ENCODE peak calls at places on chromosome 1, in four cellular contexts. G is CD8-positive, alpha-beta memory T cell; D is neuronal stem cell; Z is sigmoid colon. T is an unnamed sample.

GRCh38 chr1:151036356-151036755 is at the start of gene BNIPL:
- DNase-seq in G (no peak), D (no peak), Z (no peak), T (no peak)

GRCh38 chr1:241275981-241276380 is 81.0 kb downstream of the RGS7 start:
- DNase-seq in G (no peak), D (no peak), Z (no peak), T (no peak)

GRCh38 chr1:51736702-51737101 is 119.8 kb downstream of the OSBPL9 start:
- DNase-seq in G (no peak), D (no peak), Z (no peak), T (no peak)

GRCh38 chr1:234495231-234495990 is 16.4 kb upstream of the TARBP1 start:
- DNase-seq in G (no peak), D (no peak), Z (no peak), T (peak; percentile 78)

GRCh38 chr1:39086386-39087108 is 60.4 kb downstream of the NDUFS5 start:
- DNase-seq in G (no peak), D (no peak), Z (no peak), T (no peak)

GRCh38 chr1:209742409-209743144 is 13.3 kb upstream of the TRAF3IP3 start:
- DNase-seq in G (no peak), D (no peak), Z (no peak), T (no peak)

GRCh38 chr1:245453556-245453955 is 298.8 kb downstream of the KIF26B start:
- DNase-seq in G (no peak), D (no peak), Z (no peak), T (no peak)

GRCh38 chr1:156579472-156579871 is at the start of gene TTC24:
- DNase-seq in G (no peak), D (no peak), Z (peak; percentile 6), T (no peak)

GRCh38 chr1:205447457-205448415 is 8.1 kb downstream of the BLACAT1 start:
- DNase-seq in G (no peak), D (no peak), Z (no peak), T (no peak)

GRCh38 chr1:206575894-206576737 is 36.1 kb downstream of the EIF2D start:
- DNase-seq in G (no peak), D (no peak), Z (no peak), T (no peak)

GRCh38 chr1:91527781-91528180 is 27.1 kb downstream of the CDC7 start:
- DNase-seq in G (no peak), D (no peak), Z (no peak), T (no peak)

GRCh38 chr1:67825596-67825995 is 7.7 kb downstream of the GNG12 start:
- DNase-seq in G (no peak), D (no peak), Z (no peak), T (no peak)

GRCh38 chr1:67827688-67828087 is 5.6 kb downstream of the GNG12 start:
- DNase-seq in G (no peak), D (no peak), Z (no peak), T (no peak)

GRCh38 chr1:67824771-67825170 is 8.5 kb downstream of the GNG12 start:
- DNase-seq in G (no peak), D (no peak), Z (no peak), T (no peak)

GRCh38 chr1:67821263-67821662 is 12.0 kb downstream of the GNG12 start:
- DNase-seq in G (no peak), D (no peak), Z (no peak), T (no peak)

GRCh38 chr1:67823645-67824044 is 9.6 kb downstream of the GNG12 start:
- DNase-seq in G (no peak), D (no peak), Z (no peak), T (no peak)
- H3K4me3 ChIP-seq in G (no peak overlapping the region), D (no peak overlapping the region), Z (no peak overlapping the region), T (no peak overlapping the region)

GRCh38 chr1:29077155-29077554 is 46.5 kb downstream of the TMEM200B start:
- DNase-seq in G (no peak), D (no peak), Z (no peak), T (no peak)

GRCh38 chr1:29083318-29084195 is 40.1 kb downstream of the TMEM200B start:
- DNase-seq in G (no peak), D (no peak), Z (no peak), T (peak; percentile 70)

GRCh38 chr1:29082519-29082918 is 41.2 kb downstream of the TMEM200B start:
- DNase-seq in G (no peak), D (no peak), Z (no peak), T (no peak)

GRCh38 chr1:29084196-29084521 is 39.5 kb downstream of the TMEM200B start:
- DNase-seq in G (no peak), D (no peak), Z (no peak), T (no peak)

DNA sequence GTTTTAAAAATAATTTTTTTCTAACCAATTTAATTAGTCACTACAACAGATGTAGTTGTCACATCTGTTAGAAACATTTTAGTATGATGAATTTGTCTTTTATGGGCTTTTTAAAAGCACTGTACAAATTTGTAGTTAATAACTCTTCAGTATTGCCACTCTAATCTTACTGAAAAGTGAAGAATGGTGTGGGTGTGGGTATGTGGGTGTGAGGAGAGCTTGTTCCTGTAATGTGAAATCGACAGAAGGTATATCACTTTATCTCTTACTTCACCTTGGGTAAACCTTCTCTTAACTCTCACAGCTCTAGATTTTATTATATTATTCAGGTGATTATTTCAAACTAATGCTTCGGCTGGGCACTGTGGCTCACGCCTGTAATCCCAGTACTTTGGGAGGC is 42.5 kb downstream of the TMEM200B start:
- DNase-seq in G (no peak), D (no peak), Z (no peak), T (no peak)
- H3K4me3 ChIP-seq in G (no peak overlapping the region), D (no peak overlapping the region), Z (no peak overlapping the region), T (no peak overlapping the region)

DNA sequence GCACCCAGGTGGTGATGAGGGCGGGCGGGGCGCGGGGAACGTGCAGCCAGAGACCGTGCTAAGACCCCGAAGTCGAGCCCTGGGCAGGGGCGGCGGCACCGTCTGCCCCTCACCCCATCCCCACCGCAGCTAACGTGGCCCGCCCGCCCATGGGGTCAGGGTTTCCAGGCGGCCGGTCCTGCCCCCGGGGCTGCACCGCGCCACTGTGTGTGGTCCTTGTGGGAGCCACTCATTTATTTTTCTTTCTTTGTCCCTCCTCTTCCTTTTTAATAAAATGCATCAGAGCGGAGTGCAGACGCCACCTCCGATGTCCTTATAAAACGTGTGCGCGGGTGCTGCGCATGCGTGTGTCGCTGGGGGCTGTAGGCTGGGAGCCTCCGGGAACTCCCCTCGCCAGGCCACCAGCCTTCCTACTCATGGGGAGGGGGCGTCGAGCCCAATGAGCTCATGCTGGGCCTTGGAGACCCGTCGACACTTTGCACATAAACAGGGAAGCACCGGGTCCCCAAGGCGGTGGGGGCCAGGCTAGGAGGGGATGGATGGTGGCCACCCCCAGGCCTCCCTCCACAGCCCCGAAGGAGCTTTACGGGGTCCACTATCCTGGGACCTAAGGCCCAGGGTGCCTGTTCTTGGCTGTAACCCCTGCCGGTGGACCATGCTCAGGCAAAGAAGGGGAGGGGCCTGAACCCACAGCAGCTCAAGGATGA is 59.9 kb downstream of the WNT9A start:
- DNase-seq in G (no peak), D (peak; percentile 52), Z (peak; percentile 93), T (no peak)
- H3K4me3 ChIP-seq in G (no peak overlapping the region), D (peak overlapping the region; percentile 56), Z (peak overlapping the region; percentile 60), T (no peak overlapping the region)

DNA sequence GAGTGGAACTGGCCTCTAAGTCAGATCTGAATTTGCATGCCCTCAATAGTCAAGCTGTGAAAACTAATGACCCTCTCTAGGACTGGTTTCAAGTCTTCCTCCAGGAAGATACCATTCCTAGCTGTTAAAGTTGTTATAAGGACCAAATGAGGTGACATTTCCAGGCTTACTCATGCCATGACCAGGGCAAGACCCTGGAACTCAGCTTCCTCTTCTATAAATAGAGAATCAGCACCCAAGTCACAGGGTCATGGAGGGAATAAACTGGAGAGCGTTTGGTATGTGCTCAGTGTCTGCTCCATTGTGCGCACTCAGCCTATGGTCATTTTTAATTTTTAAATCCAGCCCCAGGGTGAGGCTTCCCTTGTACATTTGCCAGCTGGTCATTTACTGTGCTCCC is 2.5 kb downstream of the S100A9 start:
- DNase-seq in G (no peak), D (no peak), Z (no peak), T (no peak)
- H3K4me3 ChIP-seq in G (no peak overlapping the region), D (no peak overlapping the region), Z (no peak overlapping the region), T (no peak overlapping the region)

GRCh38 chr1:100188617-100189016 is 10.6 kb upstream of the LRRC39 start:
- DNase-seq in G (no peak), D (no peak), Z (peak; percentile 67), T (peak; percentile 23)

GRCh38 chr1:100187912-100188311 is 9.9 kb upstream of the LRRC39 start:
- DNase-seq in G (no peak), D (no peak), Z (peak; percentile 81), T (no peak)

GRCh38 chr1:100183370-100183769 is 5.3 kb upstream of the LRRC39 start:
- DNase-seq in G (no peak), D (no peak), Z (no peak), T (no peak)

GRCh38 chr1:100184536-100184935 is 6.5 kb upstream of the LRRC39 start:
- DNase-seq in G (no peak), D (no peak), Z (no peak), T (no peak)
- H3K4me3 ChIP-seq in G (no peak overlapping the region), D (no peak overlapping the region), Z (no peak overlapping the region), T (no peak overlapping the region)